ENCODE peak calls at places on chromosomes 16 and 17, in five cellular contexts. One of them, this sample, is unnamed.

GRCh38 chr17:77423589-77424451 is 283.1 kb downstream of the SEC14L1 start:
- DNase-seq in left ventricle myocardium superior: peak; percentile 92
- DNase-seq in AG08395: peak; percentile 86
- DNase-seq in M059J: peak; percentile 93
- DNase-seq in activated CD4-positive, alpha-beta memory T cell treated with anti-CD3 and anti-CD28 coated beads, Interleukin-2, amount 10 ng/mL, durations not matched to agents 7 days and 5 days: no peak
- DNase-seq in this sample: peak; percentile 93

GRCh38 chr17:45409659-45410076 is 23.0 kb downstream of the ARHGAP27 start:
- DNase-seq in left ventricle myocardium superior: no peak
- DNase-seq in AG08395: no peak
- DNase-seq in M059J: no peak
- DNase-seq in activated CD4-positive, alpha-beta memory T cell treated with anti-CD3 and anti-CD28 coated beads, Interleukin-2, amount 10 ng/mL, durations not matched to agents 7 days and 5 days: no peak
- DNase-seq in this sample: no peak

GRCh38 chr17:75734674-75735294 is 13.5 kb downstream of the ITGB4 start:
- DNase-seq in left ventricle myocardium superior: no peak
- DNase-seq in AG08395: no peak
- DNase-seq in M059J: no peak
- DNase-seq in activated CD4-positive, alpha-beta memory T cell treated with anti-CD3 and anti-CD28 coated beads, Interleukin-2, amount 10 ng/mL, durations not matched to agents 7 days and 5 days: no peak
- DNase-seq in this sample: no peak

GRCh38 chr16:10859650-10860049 is 17.4 kb upstream of the CIITA start:
- DNase-seq in left ventricle myocardium superior: no peak
- DNase-seq in AG08395: no peak
- DNase-seq in M059J: no peak
- DNase-seq in activated CD4-positive, alpha-beta memory T cell treated with anti-CD3 and anti-CD28 coated beads, Interleukin-2, amount 10 ng/mL, durations not matched to agents 7 days and 5 days: no peak
- DNase-seq in this sample: no peak

GRCh38 chr16:22375117-22375962 is 921 bp upstream of the CDR2 start:
- DNase-seq in left ventricle myocardium superior: no peak
- DNase-seq in AG08395: no peak
- DNase-seq in M059J: no peak
- DNase-seq in activated CD4-positive, alpha-beta memory T cell treated with anti-CD3 and anti-CD28 coated beads, Interleukin-2, amount 10 ng/mL, durations not matched to agents 7 days and 5 days: no peak
- DNase-seq in this sample: no peak

GRCh38 chr16:86199871-86200700 is 301.1 kb downstream of the IRF8 start:
- DNase-seq in left ventricle myocardium superior: no peak
- DNase-seq in AG08395: no peak
- DNase-seq in M059J: no peak
- DNase-seq in activated CD4-positive, alpha-beta memory T cell treated with anti-CD3 and anti-CD28 coated beads, Interleukin-2, amount 10 ng/mL, durations not matched to agents 7 days and 5 days: no peak
- DNase-seq in this sample: no peak

GRCh38 chr16:4352843-4353242 is 1.7 kb upstream of the PAM16 start:
- DNase-seq in left ventricle myocardium superior: no peak
- DNase-seq in AG08395: no peak
- DNase-seq in M059J: no peak
- DNase-seq in activated CD4-positive, alpha-beta memory T cell treated with anti-CD3 and anti-CD28 coated beads, Interleukin-2, amount 10 ng/mL, durations not matched to agents 7 days and 5 days: no peak
- DNase-seq in this sample: no peak

GRCh38 chr16:24052466-24053324 is 203.4 kb upstream of the CACNG3 start:
- DNase-seq in left ventricle myocardium superior: no peak
- DNase-seq in AG08395: no peak
- DNase-seq in M059J: no peak
- DNase-seq in activated CD4-positive, alpha-beta memory T cell treated with anti-CD3 and anti-CD28 coated beads, Interleukin-2, amount 10 ng/mL, durations not matched to agents 7 days and 5 days: no peak
- DNase-seq in this sample: no peak

GRCh38 chr16:86242244-86243122 is 267.8 kb upstream of the FOXF1 start:
- DNase-seq in left ventricle myocardium superior: no peak
- DNase-seq in AG08395: no peak
- DNase-seq in M059J: no peak
- DNase-seq in activated CD4-positive, alpha-beta memory T cell treated with anti-CD3 and anti-CD28 coated beads, Interleukin-2, amount 10 ng/mL, durations not matched to agents 7 days and 5 days: no peak
- DNase-seq in this sample: no peak

GRCh38 chr16:56691885-56692284 is 9.6 kb downstream of the MT1X start:
- DNase-seq in left ventricle myocardium superior: no peak
- DNase-seq in AG08395: peak; percentile 14
- DNase-seq in M059J: peak; percentile 96
- DNase-seq in activated CD4-positive, alpha-beta memory T cell treated with anti-CD3 and anti-CD28 coated beads, Interleukin-2, amount 10 ng/mL, durations not matched to agents 7 days and 5 days: no peak
- DNase-seq in this sample: no peak

GRCh38 chr17:6749519-6749918 is 6.3 kb upstream of the XAF1 start:
- DNase-seq in left ventricle myocardium superior: no peak
- DNase-seq in AG08395: no peak
- DNase-seq in M059J: peak; percentile 33
- DNase-seq in activated CD4-positive, alpha-beta memory T cell treated with anti-CD3 and anti-CD28 coated beads, Interleukin-2, amount 10 ng/mL, durations not matched to agents 7 days and 5 days: no peak
- DNase-seq in this sample: no peak

GRCh38 chr17:31726980-31727427 is 132.0 kb downstream of the COPRS start:
- DNase-seq in left ventricle myocardium superior: no peak
- DNase-seq in AG08395: no peak
- DNase-seq in M059J: peak; percentile 90
- DNase-seq in activated CD4-positive, alpha-beta memory T cell treated with anti-CD3 and anti-CD28 coated beads, Interleukin-2, amount 10 ng/mL, durations not matched to agents 7 days and 5 days: no peak
- DNase-seq in this sample: no peak

GRCh38 chr16:16019488-16019887 is 70.1 kb downstream of the ABCC1 start:
- DNase-seq in left ventricle myocardium superior: no peak
- DNase-seq in AG08395: peak; percentile 80
- DNase-seq in M059J: peak; percentile 91
- DNase-seq in activated CD4-positive, alpha-beta memory T cell treated with anti-CD3 and anti-CD28 coated beads, Interleukin-2, amount 10 ng/mL, durations not matched to agents 7 days and 5 days: no peak
- DNase-seq in this sample: peak; percentile 45

GRCh38 chr17:6257339-6257738 is 177.6 kb downstream of the AIPL1 start:
- DNase-seq in left ventricle myocardium superior: no peak
- DNase-seq in AG08395: no peak
- DNase-seq in M059J: no peak
- DNase-seq in activated CD4-positive, alpha-beta memory T cell treated with anti-CD3 and anti-CD28 coated beads, Interleukin-2, amount 10 ng/mL, durations not matched to agents 7 days and 5 days: no peak
- DNase-seq in this sample: no peak

GRCh38 chr16:70778901-70779309 is 22.1 kb downstream of the VAC14 start:
- DNase-seq in left ventricle myocardium superior: peak; percentile 62
- DNase-seq in AG08395: peak; percentile 93
- DNase-seq in M059J: peak; percentile 67
- DNase-seq in activated CD4-positive, alpha-beta memory T cell treated with anti-CD3 and anti-CD28 coated beads, Interleukin-2, amount 10 ng/mL, durations not matched to agents 7 days and 5 days: no peak
- DNase-seq in this sample: peak; percentile 77

GRCh38 chr17:82927311-82927660 is 87.5 kb upstream of the ZNF750 start:
- DNase-seq in left ventricle myocardium superior: no peak
- DNase-seq in AG08395: no peak
- DNase-seq in M059J: no peak
- DNase-seq in activated CD4-positive, alpha-beta memory T cell treated with anti-CD3 and anti-CD28 coated beads, Interleukin-2, amount 10 ng/mL, durations not matched to agents 7 days and 5 days: no peak
- DNase-seq in this sample: no peak

GRCh38 chr17:2076461-2076984 is 21.6 kb downstream of the HIC1 start:
- DNase-seq in left ventricle myocardium superior: peak; percentile 38
- DNase-seq in AG08395: no peak
- DNase-seq in M059J: no peak
- DNase-seq in activated CD4-positive, alpha-beta memory T cell treated with anti-CD3 and anti-CD28 coated beads, Interleukin-2, amount 10 ng/mL, durations not matched to agents 7 days and 5 days: no peak
- DNase-seq in this sample: no peak

GRCh38 chr16:84654998-84655397 is 6.7 kb downstream of the KLHL36 start:
- DNase-seq in left ventricle myocardium superior: no peak
- DNase-seq in AG08395: peak; percentile 40
- DNase-seq in M059J: no peak
- DNase-seq in activated CD4-positive, alpha-beta memory T cell treated with anti-CD3 and anti-CD28 coated beads, Interleukin-2, amount 10 ng/mL, durations not matched to agents 7 days and 5 days: no peak
- DNase-seq in this sample: no peak

GRCh38 chr17:45098869-45099616 is 33.3 kb downstream of the PLCD3 start:
- DNase-seq in left ventricle myocardium superior: peak; percentile 92
- DNase-seq in AG08395: peak; percentile 92
- DNase-seq in M059J: peak; percentile 73
- DNase-seq in activated CD4-positive, alpha-beta memory T cell treated with anti-CD3 and anti-CD28 coated beads, Interleukin-2, amount 10 ng/mL, durations not matched to agents 7 days and 5 days: peak; percentile 79
- DNase-seq in this sample: peak; percentile 40

GRCh38 chr16:22726868-22727267 is 87.1 kb upstream of the HS3ST2 start:
- DNase-seq in left ventricle myocardium superior: no peak
- DNase-seq in AG08395: no peak
- DNase-seq in M059J: no peak
- DNase-seq in activated CD4-positive, alpha-beta memory T cell treated with anti-CD3 and anti-CD28 coated beads, Interleukin-2, amount 10 ng/mL, durations not matched to agents 7 days and 5 days: no peak
- DNase-seq in this sample: no peak

GRCh38 chr16:27768651-27769270 is 218.8 kb downstream of the KATNIP start:
- DNase-seq in left ventricle myocardium superior: peak; percentile 2
- DNase-seq in AG08395: no peak
- DNase-seq in M059J: peak; percentile 43
- DNase-seq in activated CD4-positive, alpha-beta memory T cell treated with anti-CD3 and anti-CD28 coated beads, Interleukin-2, amount 10 ng/mL, durations not matched to agents 7 days and 5 days: no peak
- DNase-seq in this sample: no peak

GRCh38 chr16:67834242-67834614 is 7.9 kb upstream of the THAP11 start:
- DNase-seq in left ventricle myocardium superior: no peak
- DNase-seq in AG08395: no peak
- DNase-seq in M059J: no peak
- DNase-seq in activated CD4-positive, alpha-beta memory T cell treated with anti-CD3 and anti-CD28 coated beads, Interleukin-2, amount 10 ng/mL, durations not matched to agents 7 days and 5 days: no peak
- DNase-seq in this sample: no peak

GRCh38 chr17:81064746-81065475 is 30.0 kb downstream of the BAIAP2 start:
- DNase-seq in left ventricle myocardium superior: no peak
- DNase-seq in AG08395: peak; percentile 84
- DNase-seq in M059J: no peak
- DNase-seq in activated CD4-positive, alpha-beta memory T cell treated with anti-CD3 and anti-CD28 coated beads, Interleukin-2, amount 10 ng/mL, durations not matched to agents 7 days and 5 days: no peak
- DNase-seq in this sample: peak; percentile 17

GRCh38 chr17:61482467-61482866 is 30.2 kb downstream of the TBX4 start:
- DNase-seq in left ventricle myocardium superior: no peak
- DNase-seq in AG08395: no peak
- DNase-seq in M059J: no peak
- DNase-seq in activated CD4-positive, alpha-beta memory T cell treated with anti-CD3 and anti-CD28 coated beads, Interleukin-2, amount 10 ng/mL, durations not matched to agents 7 days and 5 days: no peak
- DNase-seq in this sample: no peak

GRCh38 chr17:72631568-72631967 is 460.9 kb downstream of the SLC39A11 start:
- DNase-seq in left ventricle myocardium superior: no peak
- DNase-seq in AG08395: no peak
- DNase-seq in M059J: peak; percentile 43
- DNase-seq in activated CD4-positive, alpha-beta memory T cell treated with anti-CD3 and anti-CD28 coated beads, Interleukin-2, amount 10 ng/mL, durations not matched to agents 7 days and 5 days: no peak
- DNase-seq in this sample: no peak

GRCh38 chr17:71260366-71260765 is 860.5 kb upstream of the SOX9 start:
- DNase-seq in left ventricle myocardium superior: no peak
- DNase-seq in AG08395: peak; percentile 34
- DNase-seq in M059J: peak; percentile 60
- DNase-seq in activated CD4-positive, alpha-beta memory T cell treated with anti-CD3 and anti-CD28 coated beads, Interleukin-2, amount 10 ng/mL, durations not matched to agents 7 days and 5 days: no peak
- DNase-seq in this sample: no peak

GRCh38 chr17:48240562-48241130 is 133.1 kb downstream of the SNX11 start:
- DNase-seq in left ventricle myocardium superior: no peak
- DNase-seq in AG08395: peak; percentile 12
- DNase-seq in M059J: peak; percentile 87
- DNase-seq in activated CD4-positive, alpha-beta memory T cell treated with anti-CD3 and anti-CD28 coated beads, Interleukin-2, amount 10 ng/mL, durations not matched to agents 7 days and 5 days: no peak
- DNase-seq in this sample: no peak

GRCh38 chr17:69654981-69655581 is 240.6 kb downstream of the MAP2K6 start:
- DNase-seq in left ventricle myocardium superior: no peak
- DNase-seq in AG08395: peak; percentile 83
- DNase-seq in M059J: peak; percentile 85
- DNase-seq in activated CD4-positive, alpha-beta memory T cell treated with anti-CD3 and anti-CD28 coated beads, Interleukin-2, amount 10 ng/mL, durations not matched to agents 7 days and 5 days: no peak
- DNase-seq in this sample: peak; percentile 55

GRCh38 chr17:79668344-79669250 is 57.7 kb upstream of the RBFOX3 start:
- DNase-seq in left ventricle myocardium superior: no peak
- DNase-seq in AG08395: no peak
- DNase-seq in M059J: no peak
- DNase-seq in activated CD4-positive, alpha-beta memory T cell treated with anti-CD3 and anti-CD28 coated beads, Interleukin-2, amount 10 ng/mL, durations not matched to agents 7 days and 5 days: no peak
- DNase-seq in this sample: no peak

GRCh38 chr17:41678907-41679739 is 9.6 kb upstream of the EIF1 start:
- DNase-seq in left ventricle myocardium superior: no peak
- DNase-seq in AG08395: peak; percentile 35
- DNase-seq in M059J: peak; percentile 94
- DNase-seq in activated CD4-positive, alpha-beta memory T cell treated with anti-CD3 and anti-CD28 coated beads, Interleukin-2, amount 10 ng/mL, durations not matched to agents 7 days and 5 days: peak; percentile 84
- DNase-seq in this sample: no peak

GRCh38 chr16:85762970-85763369 is 12.1 kb upstream of the C16orf74 start:
- DNase-seq in left ventricle myocardium superior: no peak
- DNase-seq in AG08395: no peak
- DNase-seq in M059J: no peak
- DNase-seq in activated CD4-positive, alpha-beta memory T cell treated with anti-CD3 and anti-CD28 coated beads, Interleukin-2, amount 10 ng/mL, durations not matched to agents 7 days and 5 days: no peak
- DNase-seq in this sample: no peak

GRCh38 chr17:28744104-28744801 is 442 bp downstream of the TRAF4 start:
- DNase-seq in left ventricle myocardium superior: peak; percentile 61
- DNase-seq in AG08395: peak; percentile 55
- DNase-seq in M059J: peak; percentile 47
- DNase-seq in activated CD4-positive, alpha-beta memory T cell treated with anti-CD3 and anti-CD28 coated beads, Interleukin-2, amount 10 ng/mL, durations not matched to agents 7 days and 5 days: peak; percentile 75
- DNase-seq in this sample: peak; percentile 20

GRCh38 chr16:31873556-31874353 is at the start of gene ZNF267:
- DNase-seq in left ventricle myocardium superior: peak; percentile 94
- DNase-seq in AG08395: peak; percentile 95
- DNase-seq in M059J: peak; percentile 94
- DNase-seq in activated CD4-positive, alpha-beta memory T cell treated with anti-CD3 and anti-CD28 coated beads, Interleukin-2, amount 10 ng/mL, durations not matched to agents 7 days and 5 days: peak; percentile 95
- DNase-seq in this sample: peak; percentile 88

GRCh38 chr17:63285566-63285965 is 160.5 kb downstream of the CYB561 start:
- DNase-seq in left ventricle myocardium superior: no peak
- DNase-seq in AG08395: no peak
- DNase-seq in M059J: peak; percentile 63
- DNase-seq in activated CD4-positive, alpha-beta memory T cell treated with anti-CD3 and anti-CD28 coated beads, Interleukin-2, amount 10 ng/mL, durations not matched to agents 7 days and 5 days: no peak
- DNase-seq in this sample: no peak

GRCh38 chr17:20779521-20779920 is 200.0 kb downstream of the CDRT15L2 start:
- DNase-seq in left ventricle myocardium superior: no peak
- DNase-seq in AG08395: no peak
- DNase-seq in M059J: no peak
- DNase-seq in activated CD4-positive, alpha-beta memory T cell treated with anti-CD3 and anti-CD28 coated beads, Interleukin-2, amount 10 ng/mL, durations not matched to agents 7 days and 5 days: no peak
- DNase-seq in this sample: no peak

GRCh38 chr17:5821057-5821456 is 236.7 kb upstream of the NLRP1 start:
- DNase-seq in left ventricle myocardium superior: no peak
- DNase-seq in AG08395: peak; percentile 22
- DNase-seq in M059J: peak; percentile 69
- DNase-seq in activated CD4-positive, alpha-beta memory T cell treated with anti-CD3 and anti-CD28 coated beads, Interleukin-2, amount 10 ng/mL, durations not matched to agents 7 days and 5 days: no peak
- DNase-seq in this sample: no peak

GRCh38 chr17:40648326-40648968 is 829 bp upstream of the SMARCE1 start:
- DNase-seq in left ventricle myocardium superior: no peak
- DNase-seq in AG08395: no peak
- DNase-seq in M059J: peak; percentile 17
- DNase-seq in activated CD4-positive, alpha-beta memory T cell treated with anti-CD3 and anti-CD28 coated beads, Interleukin-2, amount 10 ng/mL, durations not matched to agents 7 days and 5 days: no peak
- DNase-seq in this sample: no peak